ENCODE peak calls at places on chromosomes 2 and 18, in five cellular contexts. L is adrenal gland, M is heart left ventricle, B is glutamatergic neuron, G is cardiac muscle cell. S is an unnamed sample.

GRCh38 chr2:28751956-28752607 is 452 bp downstream of the PPP1CB start:
- DNase-seq in L (peak), M (peak), B (no peak), G (peak), S (no peak)

GRCh38 chr2:102439065-102439695 is 16.2 kb downstream of the IL18RAP start:
- DNase-seq in L (no peak), M (no peak), B (no peak), G (peak), S (no peak)

GRCh38 chr2:9885036-9885684 is 41.9 kb downstream of the TAF1B start:
- DNase-seq in L (peak), M (no peak), B (no peak), G (no peak), S (no peak)

GRCh38 chr18:50428531-50429206 is 53.8 kb downstream of the SKA1 start:
- DNase-seq in L (no peak), M (no peak), B (no peak), G (peak), S (no peak)

GRCh38 chr2:35168351-35168750 is 1187.2 kb upstream of the CRIM1 start:
- DNase-seq in L (no peak), M (no peak), B (no peak), G (no peak), S (no peak)

GRCh38 chr2:104077573-104077972 is 776.3 kb upstream of the POU3F3 start:
- DNase-seq in L (no peak), M (no peak), B (no peak), G (no peak), S (no peak)

GRCh38 chr2:38409136-38409903 is 32.2 kb upstream of the ATL2 start:
- DNase-seq in L (peak), M (peak), B (no peak), G (no peak), S (peak)

GRCh38 chr2:111661286-111661940 is 222.6 kb downstream of the ANAPC1 start:
- DNase-seq in L (no peak), M (no peak), B (no peak), G (no peak), S (no peak)

GRCh38 chr18:11316546-11316945 is 167.2 kb upstream of the PIEZO2 start:
- DNase-seq in L (no peak), M (no peak), B (no peak), G (no peak), S (no peak)

GRCh38 chr2:130845507-130846085 is 8.9 kb downstream of the ARHGEF4 start:
- DNase-seq in L (no peak), M (no peak), B (no peak), G (no peak), S (no peak)

GRCh38 chr2:6168485-6168884 is 476.3 kb downstream of the SOX11 start:
- DNase-seq in L (no peak), M (no peak), B (no peak), G (no peak), S (no peak)

GRCh38 chr2:72539145-72539552 is 286.7 kb downstream of the EXOC6B start:
- DNase-seq in L (no peak), M (no peak), B (no peak), G (no peak), S (no peak)

GRCh38 chr18:43582120-43582519 is 304.8 kb upstream of the SYT4 start:
- DNase-seq in L (peak), M (no peak), B (no peak), G (no peak), S (no peak)

GRCh38 chr18:54950221-54950620 is 9.0 kb downstream of the CCDC68 start:
- DNase-seq in L (no peak), M (no peak), B (no peak), G (no peak), S (no peak)

GRCh38 chr18:44848931-44849330 is 168.2 kb downstream of the SETBP1 start:
- DNase-seq in L (no peak), M (no peak), B (no peak), G (no peak), S (peak)

GRCh38 chr2:186966015-186966414 is 117.0 kb upstream of the ZSWIM2 start:
- DNase-seq in L (no peak), M (no peak), B (no peak), G (no peak), S (no peak)

GRCh38 chr2:46273919-46274318 is 23.3 kb upstream of the EPAS1 start:
- DNase-seq in L (no peak), M (no peak), B (no peak), G (no peak), S (no peak)

GRCh38 chr2:232854082-232854481 is 16.0 kb upstream of the SNORC start:
- DNase-seq in L (peak), M (no peak), B (no peak), G (no peak), S (peak)

GRCh38 chr2:10901565-10901964 is 10.2 kb upstream of the KCNF1 start:
- DNase-seq in L (no peak), M (no peak), B (peak), G (no peak), S (no peak)

GRCh38 chr2:39099820-39100728 is 20.8 kb downstream of the SOS1 start:
- DNase-seq in L (no peak), M (no peak), B (no peak), G (no peak), S (no peak)

GRCh38 chr18:6884944-6885343 is 155.4 kb downstream of the ARHGAP28 start:
- DNase-seq in L (no peak), M (no peak), B (no peak), G (no peak), S (no peak)

GRCh38 chr18:6885992-6886823 is 156.7 kb downstream of the ARHGAP28 start:
- DNase-seq in L (peak), M (no peak), B (peak), G (peak), S (peak)

GRCh38 chr18:6881034-6881800 is 151.7 kb downstream of the ARHGAP28 start:
- DNase-seq in L (peak), M (no peak), B (no peak), G (no peak), S (peak)

GRCh38 chr18:6891788-6892187 is 162.3 kb downstream of the ARHGAP28 start:
- DNase-seq in L (no peak), M (no peak), B (no peak), G (no peak), S (no peak)

GRCh38 chr18:6886931-6887330 is 157.4 kb downstream of the ARHGAP28 start:
- DNase-seq in L (no peak), M (no peak), B (no peak), G (no peak), S (no peak)
- TF ChIP-seq CTCF in L (no peak), M (no peak), B (no peak), G (no peak), S (no peak)

GRCh38 chr18:34352385-34353163 is 127.9 kb upstream of the NOL4 start:
- DNase-seq in L (no peak), M (no peak), B (no peak), G (peak), S (peak)
- TF ChIP-seq CTCF in L (no peak), M (peak), B (peak), G (no peak), S (no peak)

GRCh38 chr2:33530614-33531344 is 54.3 kb downstream of the RASGRP3 start:
- DNase-seq in L (no peak), M (no peak), B (no peak), G (no peak), S (no peak)

GRCh38 chr2:33531345-33532059 is 55.1 kb downstream of the RASGRP3 start:
- DNase-seq in L (no peak), M (no peak), B (no peak), G (no peak), S (no peak)

GRCh38 chr2:33528551-33528950 is 52.1 kb downstream of the RASGRP3 start:
- DNase-seq in L (no peak), M (no peak), B (no peak), G (no peak), S (no peak)

GRCh38 chr2:33532146-33532545 is 55.7 kb downstream of the RASGRP3 start:
- DNase-seq in L (no peak), M (no peak), B (no peak), G (no peak), S (no peak)

GRCh38 chr2:33529771-33530481 is 53.5 kb downstream of the RASGRP3 start:
- DNase-seq in L (no peak), M (no peak), B (no peak), G (no peak), S (no peak)
- TF ChIP-seq CTCF in L (no peak), M (no peak), B (no peak), G (peak), S (no peak)

DNA sequence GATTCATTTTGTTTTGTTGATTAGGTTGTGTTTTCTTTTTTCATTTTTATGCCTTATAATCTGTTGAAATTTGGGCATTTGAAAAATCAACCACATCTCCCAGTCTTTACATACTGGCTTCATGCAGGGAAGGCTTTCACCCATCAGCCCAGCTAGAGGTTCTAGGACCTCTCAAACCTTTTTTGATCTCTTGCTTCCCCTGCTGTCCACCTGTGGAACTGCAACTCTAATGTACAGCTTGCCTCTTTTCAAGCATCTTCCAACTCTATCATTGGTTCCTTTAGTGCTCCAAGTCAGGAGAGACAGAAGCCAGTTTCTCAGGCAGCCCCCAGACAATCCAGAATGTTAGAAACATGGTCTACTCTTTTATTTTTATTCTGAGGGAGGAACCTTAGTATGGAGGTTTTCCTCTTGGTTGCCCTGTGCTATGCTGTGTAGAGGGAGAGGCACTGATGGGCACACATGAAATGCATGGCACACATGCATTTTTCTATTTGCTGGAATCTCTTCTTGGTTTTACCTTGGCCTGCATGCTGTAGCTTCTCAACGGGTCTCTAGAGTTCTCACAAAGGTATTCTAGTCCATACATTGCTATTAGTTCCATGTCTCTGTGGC is 107.2 kb upstream of the L3MBTL4 start:
- DNase-seq in L (peak), M (no peak), B (peak), G (peak), S (peak)
- TF ChIP-seq CTCF in L (peak), M (peak), B (peak), G (peak), S (peak)

GRCh38 chr2:224444011-224444410 is 42.1 kb upstream of the FAM124B start:
- DNase-seq in L (no peak), M (no peak), B (no peak), G (no peak), S (no peak)

GRCh38 chr2:224448236-224448635 is 46.3 kb upstream of the FAM124B start:
- DNase-seq in L (no peak), M (no peak), B (no peak), G (no peak), S (no peak)

GRCh38 chr2:224444783-224445182 is 42.9 kb upstream of the FAM124B start:
- DNase-seq in L (no peak), M (no peak), B (no peak), G (no peak), S (no peak)

GRCh38 chr2:224453892-224454291 is 52.0 kb upstream of the FAM124B start:
- DNase-seq in L (no peak), M (no peak), B (no peak), G (no peak), S (no peak)

DNA sequence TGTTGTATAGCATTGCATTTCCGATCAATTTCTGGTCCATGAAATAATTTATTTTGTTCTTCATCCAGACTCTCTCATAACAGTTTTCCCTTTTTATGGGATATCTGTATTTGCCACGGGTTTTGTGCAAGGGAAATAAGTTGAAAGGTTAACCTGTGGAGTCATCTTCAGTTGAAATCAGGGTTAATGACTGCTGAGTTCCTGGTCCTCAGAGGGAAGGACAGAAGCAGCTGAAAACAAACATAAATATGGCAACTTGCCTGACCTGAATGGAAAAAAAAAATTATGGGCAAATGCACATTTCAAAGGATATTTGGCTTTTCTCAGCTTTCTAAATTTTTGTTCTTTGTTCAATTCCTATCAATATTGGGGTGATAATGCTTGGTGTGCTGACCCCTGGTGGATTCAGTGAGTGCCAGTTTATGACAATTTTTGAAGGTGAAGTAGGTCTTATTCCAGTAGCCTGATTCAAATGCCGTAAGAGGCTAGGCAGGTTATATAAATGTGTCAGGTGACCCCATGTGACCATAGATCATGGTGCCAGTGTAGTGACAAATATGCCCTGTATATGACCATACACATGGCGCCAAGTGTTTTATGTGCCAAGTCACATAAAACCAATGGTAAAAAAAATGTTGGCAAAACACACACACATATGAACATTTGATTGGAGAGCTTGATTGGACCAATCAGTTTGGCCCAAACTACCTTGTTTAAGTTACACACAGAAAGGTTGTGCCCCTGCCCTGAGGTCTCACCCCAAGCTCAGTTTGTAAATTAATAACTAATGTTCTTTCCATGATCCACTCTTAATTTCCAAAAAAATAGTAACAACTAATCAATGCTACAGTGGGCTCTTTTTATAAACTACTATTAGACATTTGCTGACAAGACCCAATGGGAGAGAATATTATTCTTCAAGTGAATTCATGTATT is 47.6 kb upstream of the FAM124B start:
- DNase-seq in L (peak), M (no peak), B (no peak), G (no peak), S (no peak)
- TF ChIP-seq CTCF in L (peak), M (peak), B (peak), G (peak), S (peak)

GRCh38 chr2:96485350-96485749 is 19.8 kb downstream of the NEURL3 start:
- DNase-seq in L (no peak), M (no peak), B (no peak), G (no peak), S (no peak)
- TF ChIP-seq CTCF in L (no peak), M (no peak), B (no peak), G (no peak), S (no peak)

DNA sequence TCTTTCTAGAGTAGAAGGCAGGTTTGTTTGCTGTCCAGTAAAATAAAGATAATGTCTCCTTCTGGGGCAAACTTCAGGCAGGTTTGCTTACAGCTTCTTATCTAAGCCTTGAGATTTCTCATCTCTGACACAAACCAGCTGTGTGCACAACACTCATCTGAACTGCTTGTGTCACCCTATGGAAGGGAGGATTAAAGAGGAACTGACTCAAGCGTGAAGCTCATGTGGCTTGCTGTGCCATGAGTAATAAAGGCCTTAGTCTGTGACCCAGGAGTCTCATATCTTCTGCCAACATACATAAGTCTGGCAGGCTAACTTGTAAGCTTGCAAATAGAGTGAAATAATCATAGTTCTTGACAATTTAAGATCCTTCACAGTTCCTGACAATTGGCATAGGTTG is 24.2 kb upstream of the CPO start:
- DNase-seq in L (peak), M (no peak), B (no peak), G (no peak), S (no peak)
- TF ChIP-seq CTCF in L (no peak), M (no peak), B (no peak), G (no peak), S (no peak)

DNA sequence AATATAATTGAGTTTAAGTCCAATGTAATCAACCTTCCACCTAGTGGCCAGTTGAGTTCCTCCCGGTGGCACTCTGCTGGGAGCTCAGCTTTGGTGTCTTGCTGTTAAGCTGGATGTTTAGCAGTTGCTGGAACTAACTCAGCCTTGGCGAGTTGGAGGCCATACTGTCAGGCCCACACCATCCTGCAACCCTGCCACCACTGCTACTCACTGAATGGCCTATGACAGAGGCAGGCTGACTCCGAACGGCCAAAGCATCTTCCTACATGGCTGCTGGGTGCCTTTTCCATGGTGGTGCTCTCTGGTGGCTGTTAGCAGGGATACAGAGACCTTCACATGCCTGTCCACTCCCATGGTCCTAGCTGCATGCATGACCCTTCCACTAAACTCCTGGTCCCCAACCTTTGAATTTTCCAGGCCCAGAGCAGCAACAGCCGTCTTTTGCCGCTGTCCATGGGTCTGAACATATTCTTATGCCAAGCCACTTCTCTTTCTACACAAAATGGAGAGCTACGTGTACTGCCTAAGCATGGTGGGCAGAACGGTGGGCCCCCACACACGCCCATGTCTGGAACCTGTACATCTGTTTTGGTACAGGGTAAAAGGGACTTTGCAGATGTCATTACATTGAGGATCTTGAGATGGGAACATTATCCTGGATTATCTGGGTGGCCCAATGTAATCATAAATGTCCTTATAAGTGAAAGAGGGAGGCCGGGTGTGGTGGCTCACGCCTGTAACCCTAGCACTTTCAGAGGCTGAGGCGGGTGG is 15.0 kb upstream of the TRAF3IP1 start:
- DNase-seq in L (no peak), M (no peak), B (no peak), G (no peak), S (no peak)
- TF ChIP-seq CTCF in L (no peak), M (no peak), B (no peak), G (peak), S (no peak)

S was measured in testis.